ENCODE peak calls at places on chromosomes 12 and 14, in four cellular contexts. L is mesendoderm, V is IMR-90, H is neuronal stem cell. O is an unnamed sample.

GRCh38 chr12:131671276-131671675 is 39.6 kb upstream of the SFSWAP start:
- DNase-seq in L (no peak), V (no peak), H (no peak), O (peak)

GRCh38 chr12:61757831-61758505 is 502.2 kb upstream of the USP15 start:
- DNase-seq in L (no peak), V (no peak), H (no peak), O (no peak)

GRCh38 chr12:95918194-95918993 is 24.0 kb downstream of the CCDC38 start:
- DNase-seq in L (peak), V (peak), H (peak), O (peak)

GRCh38 chr14:51869426-51870113 is 9.2 kb downstream of the GNG2 start:
- DNase-seq in L (no peak), V (no peak), H (no peak), O (no peak)

GRCh38 chr12:18239561-18239960 is 21.8 kb upstream of the PIK3C2G start:
- DNase-seq in L (no peak), V (no peak), H (no peak), O (no peak)

GRCh38 chr14:32597771-32598170 is 268.7 kb downstream of the AKAP6 start:
- DNase-seq in L (no peak), V (no peak), H (no peak), O (no peak)

GRCh38 chr12:124745891-124746570 is 117.6 kb downstream of the SCARB1 start:
- DNase-seq in L (peak), V (peak), H (peak), O (peak)

GRCh38 chr14:99159341-99160340 is 112.4 kb downstream of the BCL11B start:
- DNase-seq in L (no peak), V (no peak), H (no peak), O (peak)

GRCh38 chr12:124861492-124861891 is 2.2 kb downstream of the SCARB1 start:
- DNase-seq in L (peak), V (no peak), H (no peak), O (no peak)

GRCh38 chr12:116389990-116390655 is 112.6 kb upstream of the MED13L start:
- DNase-seq in L (no peak), V (peak), H (no peak), O (no peak)

GRCh38 chr14:54446201-54446693 is 5.1 kb upstream of the CNIH1 start:
- DNase-seq in L (no peak), V (no peak), H (no peak), O (no peak)

GRCh38 chr12:108612788-108613282 is 15.0 kb upstream of the TMEM119 start:
- DNase-seq in L (peak), V (no peak), H (no peak), O (peak)

GRCh38 chr12:57135939-57136338 is 7.7 kb downstream of the LRP1 start:
- DNase-seq in L (no peak), V (peak), H (no peak), O (peak)

GRCh38 chr12:57244306-57244696 is 6.7 kb downstream of the STAC3 start:
- DNase-seq in L (no peak), V (no peak), H (no peak), O (peak)

GRCh38 chr12:106205208-106206069 is 42.4 kb downstream of the CKAP4 start:
- DNase-seq in L (peak), V (no peak), H (no peak), O (peak)

GRCh38 chr12:130537051-130537450 is 179.0 kb downstream of the RIMBP2 start:
- DNase-seq in L (no peak), V (no peak), H (no peak), O (no peak)

GRCh38 chr12:59067068-59067467 is 146.8 kb upstream of the LRIG3 start:
- DNase-seq in L (peak), V (peak), H (no peak), O (no peak)

GRCh38 chr14:100687386-100687785 is 39.3 kb upstream of the DLK1 start:
- DNase-seq in L (no peak), V (no peak), H (no peak), O (no peak)

GRCh38 chr12:69510176-69510827 is 40.1 kb downstream of the FRS2 start:
- DNase-seq in L (no peak), V (no peak), H (no peak), O (no peak)

GRCh38 chr14:78450945-78451344 is 280.8 kb downstream of the NRXN3 start:
- DNase-seq in L (no peak), V (no peak), H (no peak), O (no peak)

GRCh38 chr12:106112094-106112822 is 26.5 kb downstream of the NUAK1 start:
- DNase-seq in L (peak), V (peak), H (no peak), O (peak)

GRCh38 chr12:7293670-7294069 is 10.2 kb upstream of the ACSM4 start:
- DNase-seq in L (peak), V (no peak), H (no peak), O (no peak)

GRCh38 chr12:117231750-117232149 is 41.5 kb upstream of the FBXO21 start:
- DNase-seq in L (peak), V (no peak), H (no peak), O (no peak)

GRCh38 chr12:4134434-4134762 is 139.2 kb upstream of the CCND2 start:
- DNase-seq in L (peak), V (no peak), H (no peak), O (peak)

GRCh38 chr12:121830588-121831265 is 26.9 kb downstream of the SETD1B start:
- DNase-seq in L (no peak), V (no peak), H (no peak), O (peak)

GRCh38 chr12:92769124-92769901 is 66.5 kb downstream of the PLEKHG7 start:
- DNase-seq in L (no peak), V (no peak), H (no peak), O (no peak)

GRCh38 chr12:106078358-106079025 is 60.3 kb downstream of the NUAK1 start:
- DNase-seq in L (no peak), V (peak), H (no peak), O (peak)

GRCh38 chr14:68245146-68246073 is 425.8 kb downstream of the RAD51B start:
- DNase-seq in L (no peak), V (peak), H (no peak), O (no peak)

GRCh38 chr14:56515739-56516138 is 63.9 kb upstream of the TMEM260 start:
- DNase-seq in L (no peak), V (no peak), H (no peak), O (no peak)

GRCh38 chr14:36451346-36452065 is 68.5 kb downstream of the NKX2-1 start:
- DNase-seq in L (no peak), V (no peak), H (no peak), O (no peak)

GRCh38 chr12:2187195-2187963 is 134.6 kb downstream of the CACNA1C start:
- DNase-seq in L (no peak), V (no peak), H (no peak), O (no peak)

GRCh38 chr12:107092669-107093546 is 441 bp downstream of the CRY1 start:
- DNase-seq in L (peak), V (no peak), H (peak), O (peak)

GRCh38 chr12:124361074-124361965 is 66.4 kb downstream of the RFLNA start:
- DNase-seq in L (no peak), V (no peak), H (no peak), O (no peak)

GRCh38 chr12:117120787-117121186 is 21.6 kb upstream of the TESC start:
- DNase-seq in L (peak), V (no peak), H (no peak), O (no peak)

DNA sequence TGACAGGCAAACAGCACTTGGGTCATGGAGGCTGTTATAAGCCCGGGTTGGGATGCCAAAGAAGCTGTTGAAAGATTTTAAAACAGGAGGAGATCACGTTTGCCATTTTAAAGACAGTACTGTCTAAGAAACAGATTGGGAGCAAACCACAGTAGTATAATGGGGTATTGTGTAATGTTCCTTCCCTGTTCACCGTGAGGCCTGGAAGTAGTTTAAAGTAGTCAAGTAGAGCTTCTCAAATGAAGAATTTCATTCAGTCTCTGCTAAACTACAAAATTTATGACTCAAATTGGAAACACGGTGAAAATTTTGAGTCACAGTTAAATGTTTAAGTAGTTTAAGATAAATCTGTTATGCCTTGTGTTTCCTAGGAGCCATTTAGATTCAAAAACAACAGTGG is 35.8 kb downstream of the ATP2A2 start:
- DNase-seq in L (no peak), V (peak), H (no peak), O (no peak)
- H3K23ac ChIP-seq in L (no peak), V (peak), H (no peak), O (no peak)

GRCh38 chr12:21773263-21773741 is 1.2 kb downstream of the KCNJ8 start:
- DNase-seq in L (peak), V (peak), H (no peak), O (peak)
- H2AK5ac ChIP-seq in L (no peak), V (peak), H (no peak), O (no peak)

GRCh38 chr12:12495536-12495935 is 67.1 kb downstream of the DUSP16 start:
- DNase-seq in L (no peak), V (no peak), H (no peak), O (no peak)
- H3K23ac ChIP-seq in L (no peak), V (no peak), H (no peak), O (no peak)

GRCh38 chr12:50309950-50310349 is 26.6 kb upstream of the LIMA1 start:
- DNase-seq in L (no peak), V (no peak), H (no peak), O (no peak)
- H2AK5ac ChIP-seq in L (no peak), V (peak), H (no peak), O (no peak)

GRCh38 chr14:71604231-71604630 is 328.0 kb upstream of the RGS6 start:
- DNase-seq in L (no peak), V (no peak), H (no peak), O (no peak)

GRCh38 chr14:71597289-71597920 is 334.8 kb upstream of the RGS6 start:
- DNase-seq in L (no peak), V (no peak), H (no peak), O (no peak)

GRCh38 chr14:71597955-71598659 is 334.1 kb upstream of the RGS6 start:
- DNase-seq in L (no peak), V (no peak), H (no peak), O (no peak)

GRCh38 chr14:71602524-71602923 is 329.7 kb upstream of the RGS6 start:
- DNase-seq in L (no peak), V (no peak), H (no peak), O (no peak)

GRCh38 chr14:71600309-71600708 is 331.9 kb upstream of the RGS6 start:
- DNase-seq in L (no peak), V (no peak), H (no peak), O (no peak)
- H3K23ac ChIP-seq in L (no peak), V (no peak), H (no peak), O (no peak)

GRCh38 chr12:23259558-23259957 is 634.6 kb downstream of the ETNK1 start:
- DNase-seq in L (no peak), V (no peak), H (no peak), O (no peak)
- H2AK5ac ChIP-seq in L (no peak), V (no peak), H (no peak), O (no peak)

GRCh38 chr14:26528415-26529182 is 69.2 kb downstream of the NOVA1 start:
- DNase-seq in L (no peak), V (peak), H (no peak), O (no peak)

GRCh38 chr14:26527095-26527494 is 70.7 kb downstream of the NOVA1 start:
- DNase-seq in L (no peak), V (peak), H (no peak), O (no peak)

GRCh38 chr14:26522985-26523384 is 74.8 kb downstream of the NOVA1 start:
- DNase-seq in L (no peak), V (peak), H (no peak), O (no peak)

GRCh38 chr14:26526132-26526531 is 71.7 kb downstream of the NOVA1 start:
- DNase-seq in L (no peak), V (peak), H (no peak), O (no peak)

DNA sequence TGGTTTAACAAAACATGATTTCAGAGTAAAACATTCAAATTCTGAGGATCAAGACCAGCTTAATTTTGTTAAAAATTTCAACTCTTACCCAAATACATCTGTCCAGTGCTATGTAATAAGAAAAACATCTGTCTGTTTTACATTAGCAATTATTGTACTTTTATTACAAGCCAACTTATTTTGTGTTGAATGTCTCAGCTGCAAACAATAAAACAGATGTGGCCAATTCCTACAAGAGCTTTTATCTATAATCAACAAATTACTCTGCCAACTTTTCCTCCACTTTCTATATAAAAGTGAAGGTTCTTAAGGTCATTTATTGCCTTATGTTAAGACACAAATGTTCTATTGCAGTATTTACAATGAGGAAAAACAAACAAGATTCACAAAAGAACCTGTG is 72.8 kb downstream of the NOVA1 start:
- DNase-seq in L (no peak), V (no peak), H (no peak), O (no peak)
- H3K23ac ChIP-seq in L (no peak), V (no peak), H (no peak), O (no peak)

DNA sequence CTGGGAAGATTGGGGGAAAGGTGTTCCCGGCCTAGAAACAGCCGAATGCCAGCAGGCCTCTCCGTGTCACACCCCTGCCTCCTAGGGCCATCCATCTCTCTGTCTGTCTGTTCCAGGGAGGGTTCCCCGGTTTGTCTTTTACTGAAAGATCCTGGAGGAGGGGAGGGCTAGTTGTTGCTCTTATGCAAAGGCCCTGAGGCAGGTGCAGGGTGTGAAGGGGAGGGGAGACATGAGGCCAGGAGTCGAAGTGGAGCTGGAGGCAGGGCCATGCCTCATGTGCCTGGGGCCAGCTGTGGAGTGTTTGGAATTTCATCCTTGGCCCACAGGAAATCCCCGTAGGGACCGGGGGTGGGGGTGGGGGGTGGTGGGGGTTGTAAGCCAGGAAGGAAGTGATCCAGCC is 8.7 kb upstream of the RCOR1 start:
- DNase-seq in L (peak), V (no peak), H (no peak), O (no peak)
- H2AK5ac ChIP-seq in L (no peak), V (peak), H (peak), O (no peak)

DNA sequence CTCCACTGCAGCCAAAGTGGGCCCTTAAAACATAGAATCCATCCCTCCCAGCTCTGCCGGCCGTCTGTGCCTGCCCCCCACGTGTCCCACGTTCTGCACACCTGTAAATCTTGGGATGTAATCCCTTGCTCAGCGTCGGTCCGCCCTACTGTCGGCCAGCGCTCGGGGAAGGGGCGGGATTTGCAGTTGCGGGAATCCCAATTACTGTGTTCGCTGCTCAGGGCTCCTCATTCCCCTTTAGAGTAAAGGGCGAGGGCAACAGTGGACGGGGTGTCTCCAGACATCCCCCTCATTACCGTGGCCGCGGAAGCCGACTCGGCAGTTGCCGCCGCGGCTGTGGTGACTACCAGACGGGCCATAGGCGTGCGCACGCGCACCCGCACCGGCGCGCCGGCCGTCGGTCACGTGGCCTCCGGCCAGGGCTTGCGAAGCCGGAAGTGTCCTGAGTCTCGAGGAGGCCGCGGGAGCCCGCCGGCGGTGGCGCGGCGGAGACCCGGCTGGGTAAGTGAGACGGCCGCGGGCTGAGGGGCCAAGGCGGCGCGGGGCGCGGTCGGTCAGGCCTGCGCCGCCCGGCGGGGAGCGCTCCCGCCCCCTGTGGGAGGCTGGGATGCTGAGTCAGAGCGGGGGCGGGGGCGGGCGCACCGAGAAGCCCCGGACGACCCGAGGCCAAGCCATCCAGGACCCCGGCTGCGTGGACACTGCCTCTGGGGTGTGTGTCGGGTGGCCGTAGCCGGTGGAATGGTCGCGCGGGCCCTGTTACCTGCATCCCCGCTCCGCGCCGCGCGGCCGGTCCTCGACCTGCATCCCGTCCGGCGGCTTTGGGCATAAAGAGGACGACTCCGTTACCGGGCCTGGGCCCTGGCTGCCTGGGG is at the start of gene TBK1:
- DNase-seq in L (peak), V (peak), H (peak), O (peak)
- H3K23ac ChIP-seq in L (peak), V (peak), H (peak), O (no peak)

GRCh38 chr12:51951843-51952722 is 584 bp downstream of the ACVR1B start:
- DNase-seq in L (peak), V (no peak), H (no peak), O (peak)

GRCh38 chr12:51953011-51953568 is 1.6 kb downstream of the ACVR1B start:
- DNase-seq in L (no peak), V (no peak), H (no peak), O (no peak)

GRCh38 chr12:51950682-51951198 is 759 bp upstream of the ACVR1B start:
- DNase-seq in L (no peak), V (no peak), H (no peak), O (no peak)

GRCh38 chr12:51949342-51950030 is 2.0 kb upstream of the ACVR1B start:
- DNase-seq in L (no peak), V (no peak), H (no peak), O (no peak)

GRCh38 chr12:51951199-51951842 is at the start of gene ACVR1B:
- DNase-seq in L (peak), V (peak), H (peak), O (peak)
- H2AK5ac ChIP-seq in L (no peak), V (peak), H (no peak), O (no peak)

O was measured in H9.